ENCODE peak calls at places on chromosome 17, in seven cellular contexts. P is heart left ventricle, Z is H9, T is testis, D is tibial artery, W is uterus, Q is endodermal cell. G is an unnamed sample. For H3K4me1, the result is how much of the 10 kb centered on the place peaks cover.

GRCh38 chr17:76538281-76538931 is 897 bp upstream of the CYGB start:
- DNase-seq in W (no peak), Z (peak), T (no peak), Q (peak), D (no peak), P (no peak), G (no peak)

GRCh38 chr17:385195-385835 is 32.7 kb upstream of the RPH3AL start:
- DNase-seq in P (peak), Q (peak), T (no peak), W (peak), Z (peak), D (peak), G (peak)

GRCh38 chr17:74750327-74751069 is 2.1 kb downstream of the NHERF1 start:
- DNase-seq in Q (no peak), W (no peak), D (no peak), Z (no peak), T (no peak), P (no peak), G (no peak)

GRCh38 chr17:9421525-9421924 is 154.1 kb downstream of the STX8 start:
- DNase-seq in W (no peak), T (no peak), Q (no peak), D (no peak), Z (no peak), P (no peak), G (no peak)

GRCh38 chr17:3381957-3382356 is 4.2 kb downstream of the OR3A2 start:
- DNase-seq in P (no peak), W (no peak), Z (no peak), T (no peak), Q (no peak), D (no peak), G (no peak)

GRCh38 chr17:8643855-8644506 is 13.5 kb upstream of the MYH10 start:
- DNase-seq in P (no peak), D (no peak), Z (peak), Q (no peak), T (no peak), W (no peak), G (no peak)

GRCh38 chr17:27457731-27458523 is 1.7 kb downstream of the KSR1 start:
- DNase-seq in P (no peak), T (no peak), D (no peak), Q (peak), Z (no peak), W (no peak), G (no peak)

GRCh38 chr17:1766382-1767135 is 4.7 kb downstream of the SERPINF1 start:
- DNase-seq in Q (peak), W (no peak), T (peak), P (no peak), Z (peak), D (peak), G (no peak)

GRCh38 chr17:1490643-1491405 is 1.7 kb downstream of the MYO1C start:
- DNase-seq in T (peak), D (peak), P (peak), Q (peak), Z (peak), W (peak), G (no peak)

GRCh38 chr17:3672571-3672970 is 4.0 kb downstream of the EMC6 start:
- DNase-seq in P (no peak), W (no peak), T (no peak), Q (no peak), D (no peak), Z (no peak), G (no peak)

GRCh38 chr17:77684803-77685580 is 273.5 kb upstream of the TNRC6C start:
- DNase-seq in T (no peak), W (no peak), P (no peak), Q (peak), Z (peak), D (no peak), G (no peak)

GRCh38 chr17:45575126-45575885 is 84.8 kb upstream of the PLEKHM1 start:
- DNase-seq in D (no peak), W (no peak), T (no peak), Z (no peak), P (no peak), Q (no peak), G (no peak)

GRCh38 chr17:4548721-4549531 is 6.3 kb downstream of the MYBBP1A start:
- DNase-seq in W (no peak), P (no peak), D (no peak), Q (peak), T (no peak), Z (no peak), G (no peak)

GRCh38 chr17:334974-335481 is 17.6 kb downstream of the RPH3AL start:
- DNase-seq in T (no peak), P (no peak), W (no peak), D (peak), Z (peak), Q (peak), G (no peak)

GRCh38 chr17:50257574-50258224 is 16.6 kb upstream of the TMEM92 start:
- DNase-seq in W (peak), Q (peak), P (no peak), D (peak), T (no peak), Z (peak), G (no peak)

GRCh38 chr17:42472709-42473521 is 14.2 kb downstream of the ATP6V0A1 start:
- DNase-seq in D (no peak), W (no peak), Q (no peak), Z (no peak), P (no peak), T (no peak), G (no peak)

GRCh38 chr17:2123467-2124251 is 68.8 kb downstream of the HIC1 start:
- DNase-seq in Z (no peak), P (peak), Q (peak), T (peak), D (peak), W (no peak), G (no peak)

GRCh38 chr17:36808181-36808661 is 129.1 kb upstream of the LHX1 start:
- DNase-seq in Z (peak), T (peak), P (no peak), W (no peak), Q (peak), D (no peak), G (no peak)

GRCh38 chr17:74190154-74190553 is 13.3 kb upstream of the RPL38 start:
- DNase-seq in Z (no peak), P (no peak), D (no peak), T (no peak), W (no peak), Q (peak), G (no peak)

GRCh38 chr17:66945451-66945850 is 19.1 kb upstream of the CACNG4 start:
- DNase-seq in Q (peak), P (no peak), W (no peak), T (no peak), Z (peak), D (no peak), G (no peak)

GRCh38 chr17:38349097-38349904 is 2.3 kb upstream of the SOCS7 start:
- DNase-seq in P (peak), D (peak), T (peak), W (peak), Z (peak), Q (peak), G (peak)

GRCh38 chr17:82287849-82288601 is 14.5 kb upstream of the CSNK1D start:
- DNase-seq in T (peak), P (peak), Q (no peak), W (peak), D (no peak), Z (no peak), G (no peak)

GRCh38 chr17:33832295-33832694 is 422.8 kb upstream of the CCL2 start:
- DNase-seq in W (no peak), Q (peak), D (no peak), P (no peak), Z (no peak), T (no peak), G (no peak)

DNA sequence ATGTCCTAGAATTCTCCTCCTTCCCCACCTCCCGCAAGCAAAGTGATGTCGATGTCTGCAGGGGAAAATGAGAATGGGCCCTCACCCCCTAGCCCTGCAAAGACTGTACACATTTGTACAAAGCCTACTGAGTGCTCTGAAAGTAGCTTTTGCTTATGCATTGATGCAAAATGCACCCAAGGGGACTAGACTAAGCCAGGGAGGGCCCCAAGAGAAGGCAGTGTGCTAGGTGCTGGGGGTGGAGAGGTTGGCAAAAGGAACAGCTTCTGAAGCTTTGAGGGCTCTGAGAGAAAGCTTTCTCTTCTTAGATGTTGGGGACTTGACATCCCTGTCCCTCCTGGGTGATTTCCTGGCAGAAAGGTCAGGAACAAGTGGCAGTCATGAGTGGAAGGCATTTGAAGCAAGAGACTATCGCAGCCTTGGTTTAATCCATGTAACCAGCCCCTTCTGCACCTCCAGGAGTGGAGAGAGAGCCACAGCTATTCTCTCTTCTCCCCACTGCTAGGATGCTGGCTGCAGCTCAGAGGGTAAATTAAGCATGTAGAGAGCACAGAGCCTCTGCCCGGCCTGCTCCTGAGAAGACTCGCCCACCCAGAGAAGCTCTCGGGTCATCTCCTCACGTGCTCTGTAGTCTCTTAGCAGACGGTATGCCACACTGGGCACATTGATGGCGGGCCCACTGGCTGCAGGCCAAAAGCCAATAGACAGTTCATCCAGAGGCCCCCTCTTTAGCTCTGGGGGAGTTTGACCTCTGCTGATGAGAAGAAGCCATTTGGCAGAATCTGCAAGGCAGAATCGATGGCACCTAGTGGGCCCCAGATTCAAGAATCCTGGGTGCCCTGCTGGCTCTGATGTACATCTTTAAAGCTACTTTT is 221.4 kb downstream of the MSI2 start:
- DNase-seq in T (peak), Q (no peak), W (no peak), P (no peak), Z (no peak), D (no peak), G (no peak)
- H3K4me1 ChIP-seq in T (half or more), Q (under half), W (under half), P (half or more), Z (under half), D (under half), G (under half)

DNA sequence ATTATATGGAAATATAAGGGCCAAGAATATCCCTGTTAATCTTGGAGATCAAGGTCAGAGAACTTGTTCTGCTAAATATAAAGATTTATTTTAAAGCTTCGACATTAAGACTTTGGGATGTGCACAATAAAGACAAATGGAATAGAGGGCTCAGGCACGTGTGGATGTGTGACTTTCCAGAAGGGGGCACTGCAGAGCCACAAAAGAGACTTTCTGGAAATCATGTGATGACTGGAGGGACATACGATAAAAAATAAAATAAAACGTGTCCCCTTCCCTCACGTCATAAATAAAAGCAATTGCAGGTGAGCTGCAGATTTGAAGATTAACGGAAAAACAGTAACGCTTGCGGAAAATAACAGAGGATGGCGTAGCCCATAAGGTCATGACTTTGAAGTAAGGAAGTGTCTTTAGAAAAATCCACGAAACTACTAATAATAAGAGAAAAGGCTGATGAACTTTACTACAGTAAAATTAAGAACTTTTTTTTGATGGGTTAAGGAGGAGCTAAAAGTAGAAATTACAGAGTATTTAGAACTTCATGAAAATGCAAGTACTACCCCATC is 9.4 kb upstream of the ENGASE start:
- DNase-seq in P (no peak), T (peak), W (no peak), D (no peak), Z (peak), Q (peak), G (no peak)
- TF ChIP-seq CTCF in P (peak), T (peak), W (peak), D (peak), Z (peak), Q (peak), G (peak)

GRCh38 chr17:29079887-29080286 is 36.9 kb downstream of the PIPOX start:
- DNase-seq in D (no peak), W (no peak), P (no peak), Q (no peak), Z (peak), T (no peak), G (no peak)
- H3K4me1 ChIP-seq in D (under half), W (under half), P (under half), Q (under half), Z (under half), T (under half), G (under half)

GRCh38 chr17:10631048-10631700 is 25.9 kb downstream of the MYH3 start:
- DNase-seq in P (no peak), Z (peak), Q (peak), T (peak), D (no peak), W (no peak), G (no peak)

GRCh38 chr17:10631701-10632100 is 25.4 kb downstream of the MYH3 start:
- DNase-seq in W (no peak), Q (no peak), D (no peak), P (no peak), T (no peak), Z (no peak), G (no peak)

GRCh38 chr17:10629706-10630105 is 27.4 kb downstream of the MYH3 start:
- DNase-seq in Q (no peak), D (no peak), P (no peak), Z (no peak), W (no peak), T (no peak), G (no peak)

GRCh38 chr17:10626378-10626777 is 30.7 kb downstream of the MYH3 start:
- DNase-seq in D (no peak), W (no peak), P (no peak), Z (no peak), Q (no peak), T (no peak), G (no peak)

GRCh38 chr17:10628756-10629155 is 28.4 kb downstream of the MYH3 start:
- DNase-seq in Q (peak), Z (peak), W (no peak), T (peak), D (no peak), P (no peak), G (no peak)
- TF ChIP-seq CTCF in Q (peak), Z (peak), W (no peak), T (peak), D (no peak), P (no peak), G (peak)

GRCh38 chr17:68458260-68459029 is 1.1 kb upstream of the WIPI1 start:
- DNase-seq in D (no peak), Q (no peak), P (no peak), Z (no peak), W (no peak), T (no peak), G (no peak)
- H3K4me1 ChIP-seq in D (under half), Q (under half), P (under half), Z (under half), W (under half), T (under half), G (half or more)

GRCh38 chr17:19336938-19337711 is 25.4 kb downstream of the B9D1 start:
- DNase-seq in P (no peak), Z (peak), Q (peak), T (no peak), W (peak), D (no peak), G (no peak)
- TF ChIP-seq CTCF in P (peak), Z (peak), Q (peak), T (no peak), W (peak), D (no peak), G (peak)

GRCh38 chr17:40316571-40317344 is 7.8 kb downstream of the RARA start:
- DNase-seq in D (no peak), T (no peak), Q (peak), W (peak), Z (peak), P (peak), G (no peak)
- H3K4me1 ChIP-seq in D (half or more), T (half or more), Q (under half), W (under half), Z (under half), P (half or more), G (half or more)

GRCh38 chr17:81186203-81186602 is 20.2 kb upstream of the AATK start:
- DNase-seq in T (no peak), P (no peak), Z (no peak), W (no peak), D (no peak), Q (no peak), G (no peak)

GRCh38 chr17:81189016-81189415 is 23.0 kb upstream of the AATK start:
- DNase-seq in Q (no peak), Z (no peak), W (no peak), D (no peak), T (no peak), P (no peak), G (no peak)

GRCh38 chr17:81188491-81188840 is 22.4 kb upstream of the AATK start:
- DNase-seq in Z (no peak), Q (no peak), T (no peak), P (no peak), W (no peak), D (no peak), G (no peak)

GRCh38 chr17:81187120-81187519 is 21.1 kb upstream of the AATK start:
- DNase-seq in P (no peak), Z (no peak), T (no peak), W (no peak), Q (no peak), D (no peak), G (no peak)

DNA sequence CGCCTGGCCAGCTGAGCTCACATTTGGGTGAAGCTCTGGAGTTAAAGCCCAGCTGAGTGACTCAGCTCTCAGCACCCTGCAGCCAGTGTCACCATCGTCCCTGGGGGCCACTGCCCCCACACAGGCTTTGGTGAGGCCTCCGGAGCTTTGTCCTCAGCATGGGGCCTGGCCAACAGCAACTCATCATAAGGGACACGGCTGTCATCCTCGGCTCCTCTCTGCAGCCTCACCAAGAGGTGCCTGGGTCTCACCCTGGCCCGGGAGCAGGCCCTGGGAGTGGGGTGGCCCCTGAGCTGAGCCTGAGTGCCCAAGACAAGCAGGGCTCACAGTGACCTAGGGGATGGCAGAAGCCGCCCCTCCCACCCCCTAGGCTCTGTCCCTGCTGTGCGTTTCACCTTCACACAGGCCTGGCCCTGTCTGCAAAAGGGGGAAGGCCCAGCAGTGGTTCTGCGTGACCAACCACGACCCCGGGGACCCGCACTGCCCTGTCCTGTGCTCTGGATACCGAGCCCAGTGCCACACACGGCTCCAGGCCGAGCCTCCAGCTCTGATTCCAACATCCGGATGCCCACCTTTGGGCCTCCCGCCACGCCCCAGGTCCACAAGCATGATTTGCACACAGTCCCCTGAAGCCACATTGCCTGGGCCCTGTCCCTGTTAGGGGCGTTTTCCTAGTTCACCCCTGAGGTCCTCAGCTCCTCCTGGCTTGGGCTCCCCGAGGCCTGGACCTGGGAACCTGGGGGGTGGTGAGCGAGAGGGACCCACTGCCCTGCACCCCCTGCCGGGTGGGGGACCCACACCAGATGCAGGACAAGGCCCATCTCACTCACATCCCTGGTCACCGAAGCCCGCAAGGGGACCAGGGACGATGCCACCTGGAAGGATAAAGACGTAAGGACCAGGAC is 21.8 kb upstream of the AATK start:
- DNase-seq in W (no peak), Q (no peak), D (no peak), T (no peak), P (no peak), Z (no peak), G (no peak)
- TF ChIP-seq CTCF in W (no peak), Q (no peak), D (no peak), T (no peak), P (no peak), Z (no peak), G (no peak)

G was measured in tibial nerve.